ENCODE peak calls at places on chromosomes 13 and 19, in four cellular contexts. I is HL-60, D is GM12878, A is K562. S is an unnamed sample.

GRCh38 chr13:67620665-67621064 is 390.5 kb upstream of the PCDH9 start:
- DNase-seq in I (no peak), D (no peak), A (no peak), S (no peak)

GRCh38 chr13:96089749-96090239 is at the start of gene HS6ST3:
- DNase-seq in I (peak), D (no peak), A (peak), S (peak)

GRCh38 chr19:18718015-18718526 is 34.6 kb downstream of the CRTC1 start:
- DNase-seq in I (peak), D (no peak), A (no peak), S (no peak)

GRCh38 chr13:79724348-79725103 is 243.6 kb downstream of the NDFIP2 start:
- DNase-seq in I (no peak), D (no peak), A (no peak), S (no peak)

GRCh38 chr19:38055040-38055439 is 148.0 kb downstream of the SIPA1L3 start:
- DNase-seq in I (no peak), D (no peak), A (no peak), S (no peak)

GRCh38 chr13:82627183-82627582 is 1255.1 kb downstream of the SLITRK1 start:
- DNase-seq in I (no peak), D (no peak), A (no peak), S (no peak)

GRCh38 chr19:30556230-30556711 is 184.1 kb downstream of the ZNF536 start:
- DNase-seq in I (no peak), D (no peak), A (no peak), S (no peak)

GRCh38 chr19:31531326-31531725 is 182.1 kb upstream of the TSHZ3 start:
- DNase-seq in I (no peak), D (no peak), A (no peak), S (no peak)

DNA sequence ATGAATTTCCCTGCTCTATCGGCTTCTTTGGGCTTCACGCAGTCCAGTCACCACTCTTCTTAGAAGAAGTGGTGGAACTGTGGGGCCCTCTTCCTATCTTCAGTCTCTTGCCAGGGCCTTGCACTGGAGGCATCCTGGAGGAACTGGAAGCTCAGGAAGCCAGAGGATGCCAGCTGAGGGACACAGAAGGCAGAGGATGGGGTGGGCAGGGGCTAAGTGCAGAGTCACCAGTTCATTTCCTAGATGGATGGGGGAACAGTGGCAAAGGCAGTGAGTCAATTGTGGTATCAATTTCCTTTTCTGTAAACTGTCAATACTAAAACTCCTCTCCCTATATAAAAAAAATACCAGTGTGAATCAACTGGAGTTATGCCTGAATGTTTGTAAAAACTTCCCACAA is 419.7 kb downstream of the KLF12 start:
- DNase-seq in I (no peak), D (no peak), A (no peak), S (no peak)
- TF ChIP-seq SPI1 in I (no peak), D (no peak), A (no peak), S (no peak)

DNA sequence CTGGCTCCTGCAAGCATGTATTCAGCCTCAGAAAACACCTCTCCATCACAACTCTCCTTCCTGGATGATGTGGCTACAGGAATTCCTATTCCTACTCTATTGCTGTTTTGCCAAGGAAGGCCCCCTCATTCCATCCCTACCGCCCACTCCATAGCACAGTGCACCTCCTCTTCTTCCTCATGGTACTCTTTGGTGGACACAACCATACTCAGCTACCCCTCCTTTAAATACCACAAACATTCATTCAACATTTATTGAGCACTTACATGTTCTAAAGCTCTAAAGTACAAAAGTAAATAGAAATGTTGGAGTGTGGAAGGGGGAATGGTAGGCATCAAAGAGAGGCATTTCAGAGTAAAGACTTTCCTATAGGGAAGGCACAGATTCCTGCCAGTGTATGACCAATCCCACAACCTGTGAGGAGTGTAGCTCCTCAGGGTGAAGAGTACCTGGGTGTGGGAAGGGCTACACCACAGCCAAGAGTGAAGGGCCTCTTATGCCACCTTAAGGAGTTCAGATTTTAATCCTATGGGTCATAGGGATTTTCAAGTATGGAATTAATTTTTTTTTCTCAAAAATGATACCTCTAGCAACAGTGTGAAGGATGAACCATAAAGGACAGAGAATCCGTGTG is 42.5 kb downstream of the STARD13 start:
- DNase-seq in I (no peak), D (no peak), A (no peak), S (no peak)
- TF ChIP-seq POLR2AphosphoS5 in I (no peak), D (no peak), A (no peak), S (no peak)

GRCh38 chr19:12676928-12677327 is 4.8 kb downstream of the DHPS start:
- DNase-seq in I (no peak), D (no peak), A (no peak), S (no peak)

GRCh38 chr19:12675940-12676339 is 5.7 kb downstream of the DHPS start:
- DNase-seq in I (no peak), D (no peak), A (no peak), S (no peak)

GRCh38 chr19:12672744-12673143 is 6.1 kb downstream of the WDR83 start:
- DNase-seq in I (no peak), D (no peak), A (no peak), S (no peak)

GRCh38 chr19:12675377-12675776 is 6.3 kb downstream of the DHPS start:
- DNase-seq in I (no peak), D (no peak), A (no peak), S (no peak)

GRCh38 chr19:12676384-12676792 is 5.3 kb downstream of the DHPS start:
- DNase-seq in I (peak), D (no peak), A (peak), S (peak)
- TF ChIP-seq SPI1 in I (no peak), D (peak), A (no peak), S (peak)

DNA sequence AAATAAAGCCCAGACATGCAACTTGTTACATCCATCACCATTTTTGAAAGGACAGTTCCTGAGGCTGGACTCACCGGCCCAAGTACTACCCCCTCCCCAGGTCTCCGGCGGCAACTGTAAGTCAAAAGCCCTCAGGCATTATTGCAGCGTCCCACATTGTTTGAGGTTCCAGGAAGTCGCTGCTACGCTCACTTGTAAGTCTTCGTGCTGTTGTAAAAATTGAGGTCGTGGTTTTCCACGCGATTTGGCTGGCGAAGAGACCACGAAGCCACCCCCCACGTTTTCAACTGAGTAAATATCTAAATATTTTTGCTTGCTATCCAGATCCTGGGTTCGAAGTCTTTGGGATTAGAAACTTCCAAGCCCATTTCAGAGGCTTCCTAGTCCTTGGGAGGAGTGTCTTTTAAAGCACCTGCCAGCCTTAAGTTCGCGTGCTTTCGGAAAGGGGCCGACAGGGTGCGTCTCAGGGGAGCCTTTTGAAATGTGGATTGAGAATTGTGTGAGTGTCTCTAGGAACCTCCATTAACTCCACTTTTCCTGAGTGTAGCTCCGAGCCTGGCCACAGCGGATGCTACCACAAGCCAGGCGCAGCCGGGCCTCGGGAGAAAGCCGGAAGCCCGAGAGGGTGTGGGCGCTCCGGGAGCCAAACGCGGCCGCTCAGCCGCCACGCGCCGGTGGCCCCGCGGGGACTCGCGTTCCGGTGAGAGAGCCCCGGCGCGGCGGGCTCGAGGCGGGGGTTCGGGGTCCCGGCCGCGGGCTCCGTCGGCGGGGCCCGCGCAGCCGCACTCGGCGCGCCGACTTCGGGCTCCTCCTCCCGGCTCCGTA is at the start of gene FNDC3A:
- DNase-seq in I (peak), D (no peak), A (peak), S (peak)
- TF ChIP-seq POLR2AphosphoS5 in I (no peak), D (no peak), A (no peak), S (peak)